ENCODE peak calls at places on chromosome 15, in nine cellular contexts. One of them, this sample, is unnamed.

GRCh38 chr15:52227456-52227855 is 36.3 kb upstream of the GNB5 start:
- DNase-seq in sigmoid colon: peak
- DNase-seq in upper lobe of left lung: peak
- DNase-seq in GM12878: peak
- DNase-seq in transverse colon: peak
- DNase-seq in H1: peak
- DNase-seq in SK-N-SH: peak
- DNase-seq in K562: peak
- DNase-seq in esophagus muscularis mucosa: no peak
- DNase-seq in this sample: no peak

GRCh38 chr15:32029409-32029861 is 880 bp upstream of the CHRNA7 start:
- DNase-seq in esophagus muscularis mucosa: no peak
- DNase-seq in SK-N-SH: peak
- DNase-seq in H1: peak
- DNase-seq in transverse colon: peak
- DNase-seq in sigmoid colon: no peak
- DNase-seq in upper lobe of left lung: no peak
- DNase-seq in K562: no peak
- DNase-seq in GM12878: no peak
- DNase-seq in this sample: no peak

GRCh38 chr15:74275957-74276356 is 39.8 kb downstream of the CCDC33 start:
- DNase-seq in sigmoid colon: no peak
- DNase-seq in upper lobe of left lung: no peak
- DNase-seq in GM12878: no peak
- DNase-seq in esophagus muscularis mucosa: no peak
- DNase-seq in SK-N-SH: peak
- DNase-seq in H1: no peak
- DNase-seq in K562: peak
- DNase-seq in transverse colon: no peak
- DNase-seq in this sample: no peak

GRCh38 chr15:60396964-60397771 is 618 bp downstream of the ANXA2 start:
- DNase-seq in K562: peak
- DNase-seq in GM12878: peak
- DNase-seq in transverse colon: peak
- DNase-seq in sigmoid colon: peak
- DNase-seq in SK-N-SH: peak
- DNase-seq in esophagus muscularis mucosa: no peak
- DNase-seq in upper lobe of left lung: peak
- DNase-seq in H1: peak
- DNase-seq in this sample: peak

GRCh38 chr15:86608461-86608860 is 528.8 kb downstream of the AGBL1 start:
- DNase-seq in K562: no peak
- DNase-seq in esophagus muscularis mucosa: no peak
- DNase-seq in GM12878: no peak
- DNase-seq in sigmoid colon: no peak
- DNase-seq in SK-N-SH: no peak
- DNase-seq in H1: no peak
- DNase-seq in transverse colon: no peak
- DNase-seq in upper lobe of left lung: no peak
- DNase-seq in this sample: no peak

GRCh38 chr15:38683382-38684242 is 119.0 kb upstream of the RASGRP1 start:
- DNase-seq in sigmoid colon: no peak
- DNase-seq in transverse colon: peak
- DNase-seq in H1: peak
- DNase-seq in upper lobe of left lung: peak
- DNase-seq in GM12878: no peak
- DNase-seq in SK-N-SH: peak
- DNase-seq in esophagus muscularis mucosa: no peak
- DNase-seq in K562: peak
- DNase-seq in this sample: no peak

GRCh38 chr15:78069052-78069414 is 8.5 kb downstream of the TBC1D2B start:
- DNase-seq in SK-N-SH: no peak
- DNase-seq in esophagus muscularis mucosa: no peak
- DNase-seq in sigmoid colon: peak
- DNase-seq in K562: no peak
- DNase-seq in upper lobe of left lung: no peak
- DNase-seq in transverse colon: no peak
- DNase-seq in H1: no peak
- DNase-seq in GM12878: no peak
- DNase-seq in this sample: no peak

GRCh38 chr15:81056276-81056675 is 55.6 kb downstream of the TLNRD1 start:
- DNase-seq in transverse colon: no peak
- DNase-seq in SK-N-SH: no peak
- DNase-seq in esophagus muscularis mucosa: no peak
- DNase-seq in H1: no peak
- DNase-seq in K562: no peak
- DNase-seq in sigmoid colon: no peak
- DNase-seq in GM12878: no peak
- DNase-seq in upper lobe of left lung: no peak
- DNase-seq in this sample: no peak

GRCh38 chr15:94229591-94230365 is 1.6 kb upstream of the MCTP2 start:
- DNase-seq in upper lobe of left lung: no peak
- DNase-seq in SK-N-SH: no peak
- DNase-seq in sigmoid colon: no peak
- DNase-seq in H1: no peak
- DNase-seq in esophagus muscularis mucosa: no peak
- DNase-seq in GM12878: peak
- DNase-seq in transverse colon: no peak
- DNase-seq in K562: no peak
- DNase-seq in this sample: no peak

GRCh38 chr15:55526559-55527036 is 18.6 kb upstream of the DNAAF4 start:
- DNase-seq in transverse colon: no peak
- DNase-seq in upper lobe of left lung: peak
- DNase-seq in GM12878: no peak
- DNase-seq in esophagus muscularis mucosa: no peak
- DNase-seq in H1: peak
- DNase-seq in K562: peak
- DNase-seq in SK-N-SH: peak
- DNase-seq in sigmoid colon: no peak
- DNase-seq in this sample: no peak

DNA sequence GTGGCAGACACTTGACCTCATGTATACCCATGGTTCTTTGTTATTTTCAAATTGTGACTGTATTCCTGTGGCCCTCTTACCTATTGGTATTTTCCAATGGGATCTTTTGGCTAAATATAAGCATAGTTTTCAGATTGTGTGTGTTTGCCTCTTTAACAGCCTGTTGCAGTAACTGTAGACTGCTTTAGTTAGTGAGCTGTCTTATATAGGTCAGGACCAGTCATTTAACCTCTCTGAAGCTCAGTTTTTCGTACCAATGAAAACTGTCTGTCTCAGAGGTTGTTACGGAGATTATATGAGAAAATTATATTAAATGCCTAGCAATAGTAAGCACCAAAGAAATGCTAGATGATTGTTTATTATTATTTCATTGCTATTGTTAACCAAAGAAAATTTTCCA is 29.3 kb upstream of the CAPN3 start:
- DNase-seq in H1: no peak
- DNase-seq in transverse colon: no peak
- DNase-seq in GM12878: no peak
- DNase-seq in sigmoid colon: no peak
- DNase-seq in upper lobe of left lung: no peak
- DNase-seq in esophagus muscularis mucosa: no peak
- DNase-seq in SK-N-SH: no peak
- DNase-seq in K562: no peak
- DNase-seq in this sample: no peak
- TF ChIP-seq POLR2AphosphoS5 in H1: no peak
- TF ChIP-seq POLR2AphosphoS5 in transverse colon: no peak
- TF ChIP-seq POLR2AphosphoS5 in GM12878: no peak
- TF ChIP-seq POLR2AphosphoS5 in sigmoid colon: no peak
- TF ChIP-seq POLR2AphosphoS5 in upper lobe of left lung: no peak
- TF ChIP-seq POLR2AphosphoS5 in esophagus muscularis mucosa: no peak
- TF ChIP-seq POLR2AphosphoS5 in SK-N-SH: no peak
- TF ChIP-seq POLR2AphosphoS5 in K562: no peak
- TF ChIP-seq POLR2AphosphoS5 in this sample: no peak

GRCh38 chr15:69957175-69957574 is 140.5 kb downstream of the TLE3 start:
- DNase-seq in upper lobe of left lung: no peak
- DNase-seq in H1: no peak
- DNase-seq in sigmoid colon: no peak
- DNase-seq in GM12878: no peak
- DNase-seq in transverse colon: no peak
- DNase-seq in esophagus muscularis mucosa: peak
- DNase-seq in K562: peak
- DNase-seq in SK-N-SH: no peak
- DNase-seq in this sample: no peak
- TF ChIP-seq CTCF in upper lobe of left lung: no peak
- TF ChIP-seq CTCF in H1: no peak
- TF ChIP-seq CTCF in sigmoid colon: no peak
- TF ChIP-seq CTCF in GM12878: no peak
- TF ChIP-seq CTCF in transverse colon: no peak
- TF ChIP-seq CTCF in esophagus muscularis mucosa: no peak
- TF ChIP-seq CTCF in K562: no peak
- TF ChIP-seq CTCF in SK-N-SH: no peak
- TF ChIP-seq CTCF in this sample: no peak

GRCh38 chr15:91102546-91103330 is 2.7 kb downstream of the SV2B start:
- DNase-seq in sigmoid colon: no peak
- DNase-seq in transverse colon: no peak
- DNase-seq in esophagus muscularis mucosa: no peak
- DNase-seq in SK-N-SH: no peak
- DNase-seq in H1: no peak
- DNase-seq in upper lobe of left lung: no peak
- DNase-seq in GM12878: no peak
- DNase-seq in K562: no peak
- DNase-seq in this sample: no peak

GRCh38 chr15:91101356-91101920 is 1.4 kb downstream of the SV2B start:
- DNase-seq in esophagus muscularis mucosa: no peak
- DNase-seq in H1: no peak
- DNase-seq in sigmoid colon: no peak
- DNase-seq in K562: no peak
- DNase-seq in GM12878: no peak
- DNase-seq in upper lobe of left lung: no peak
- DNase-seq in transverse colon: no peak
- DNase-seq in SK-N-SH: no peak
- DNase-seq in this sample: no peak

GRCh38 chr15:91099616-91100560 is at the start of gene SV2B:
- DNase-seq in GM12878: no peak
- DNase-seq in K562: peak
- DNase-seq in transverse colon: no peak
- DNase-seq in H1: peak
- DNase-seq in SK-N-SH: peak
- DNase-seq in sigmoid colon: no peak
- DNase-seq in upper lobe of left lung: no peak
- DNase-seq in esophagus muscularis mucosa: peak
- DNase-seq in this sample: peak

GRCh38 chr15:91100561-91101355 is 701 bp downstream of the SV2B start:
- DNase-seq in H1: peak
- DNase-seq in SK-N-SH: peak
- DNase-seq in transverse colon: no peak
- DNase-seq in upper lobe of left lung: no peak
- DNase-seq in esophagus muscularis mucosa: no peak
- DNase-seq in sigmoid colon: no peak
- DNase-seq in GM12878: no peak
- DNase-seq in K562: no peak
- DNase-seq in this sample: no peak

DNA sequence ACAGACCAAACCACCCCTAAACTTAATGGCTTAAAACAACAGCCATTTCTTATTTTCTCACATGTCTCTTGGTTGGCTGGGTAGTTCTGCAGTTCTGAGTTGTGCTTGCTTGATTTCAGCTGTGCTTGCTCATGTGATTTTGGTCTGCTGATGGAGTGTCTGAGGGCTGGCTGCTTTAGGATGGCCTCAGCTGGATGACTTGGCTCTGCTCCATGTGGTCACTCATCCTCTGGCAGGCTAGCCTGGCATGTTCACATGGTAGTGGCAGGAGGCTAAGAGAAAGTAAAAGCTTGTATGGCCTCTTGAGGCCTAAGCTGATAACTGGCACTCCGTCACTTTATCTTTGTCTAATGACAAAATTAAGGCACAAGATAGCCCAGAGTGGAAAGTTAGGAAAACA is 4.1 kb downstream of the SV2B start:
- DNase-seq in esophagus muscularis mucosa: no peak
- DNase-seq in upper lobe of left lung: no peak
- DNase-seq in K562: no peak
- DNase-seq in transverse colon: no peak
- DNase-seq in sigmoid colon: no peak
- DNase-seq in GM12878: no peak
- DNase-seq in H1: no peak
- DNase-seq in SK-N-SH: no peak
- DNase-seq in this sample: no peak
- TF ChIP-seq EP300 in esophagus muscularis mucosa: no peak
- TF ChIP-seq EP300 in upper lobe of left lung: no peak
- TF ChIP-seq EP300 in K562: no peak
- TF ChIP-seq EP300 in transverse colon: no peak
- TF ChIP-seq EP300 in sigmoid colon: no peak
- TF ChIP-seq EP300 in GM12878: no peak
- TF ChIP-seq EP300 in H1: no peak
- TF ChIP-seq EP300 in SK-N-SH: no peak
- TF ChIP-seq EP300 in this sample: no peak

DNA sequence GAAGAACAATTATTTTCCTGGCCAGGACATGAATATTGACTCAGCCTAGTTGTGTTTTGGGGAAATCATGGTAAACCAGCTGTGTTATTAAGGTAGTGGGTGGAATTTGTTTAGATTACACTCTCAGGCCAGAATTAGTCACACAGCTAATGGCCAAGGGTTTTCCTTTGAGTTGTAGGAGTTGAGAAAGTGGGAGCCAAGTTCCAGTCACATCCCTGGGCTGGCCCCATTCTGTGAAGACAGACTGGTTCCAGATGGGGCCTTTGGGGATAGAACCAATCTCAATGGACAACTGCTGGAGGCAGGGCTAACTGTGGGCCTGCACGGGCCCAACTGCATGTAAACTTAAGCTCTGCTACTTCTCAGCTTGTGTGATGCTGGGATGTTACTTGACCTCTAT is 1.4 kb upstream of the RASL12 start:
- DNase-seq in transverse colon: peak
- DNase-seq in K562: no peak
- DNase-seq in H1: no peak
- DNase-seq in SK-N-SH: no peak
- DNase-seq in esophagus muscularis mucosa: no peak
- DNase-seq in upper lobe of left lung: no peak
- DNase-seq in sigmoid colon: peak
- DNase-seq in GM12878: no peak
- DNase-seq in this sample: no peak
- TF ChIP-seq POLR2AphosphoS5 in transverse colon: no peak
- TF ChIP-seq POLR2AphosphoS5 in K562: no peak
- TF ChIP-seq POLR2AphosphoS5 in H1: no peak
- TF ChIP-seq POLR2AphosphoS5 in SK-N-SH: no peak
- TF ChIP-seq POLR2AphosphoS5 in esophagus muscularis mucosa: peak
- TF ChIP-seq POLR2AphosphoS5 in upper lobe of left lung: peak
- TF ChIP-seq POLR2AphosphoS5 in sigmoid colon: peak
- TF ChIP-seq POLR2AphosphoS5 in GM12878: no peak
- TF ChIP-seq POLR2AphosphoS5 in this sample: no peak